ENCODE peak calls at places on chromosomes 1 and 21, in five cellular contexts. A is upper lobe of left lung, Z is HepG2, H is GM12878, M is K562. R is an unnamed sample. For H3K36me3, the result is how much of the 10 kb centered on the place peaks cover.

GRCh38 chr21:26453258-26453657 is 119.8 kb downstream of the CYYR1 start:
- ATAC-seq in A (no peak), Z (no peak), H (no peak), M (no peak), R (no peak)

GRCh38 chr1:31605908-31606427 is 11.5 kb upstream of the HCRTR1 start:
- ATAC-seq in A (no peak), Z (no peak), H (peak), M (no peak), R (no peak)

GRCh38 chr1:228695015-228695955 is 40.0 kb upstream of the RHOU start:
- ATAC-seq in A (no peak), Z (no peak), H (no peak), M (no peak), R (no peak)

GRCh38 chr1:200062143-200062542 is 34.6 kb downstream of the NR5A2 start:
- ATAC-seq in A (no peak), Z (no peak), H (no peak), M (no peak), R (no peak)

GRCh38 chr1:67723620-67724019 is 38.6 kb downstream of the GADD45A start:
- ATAC-seq in A (no peak), Z (no peak), H (peak), M (peak), R (peak)

GRCh38 chr1:3188150-3188971 is 119.4 kb downstream of the PRDM16 start:
- ATAC-seq in A (peak), Z (no peak), H (no peak), M (no peak), R (no peak)

GRCh38 chr1:231919269-231919886 is 292.8 kb downstream of the DISC1 start:
- ATAC-seq in A (no peak), Z (no peak), H (no peak), M (no peak), R (no peak)

GRCh38 chr1:9798236-9799130 is 25.3 kb downstream of the CLSTN1 start:
- ATAC-seq in A (no peak), Z (no peak), H (no peak), M (no peak), R (peak)

GRCh38 chr21:38333290-38334272 is 76.8 kb downstream of the KCNJ15 start:
- ATAC-seq in A (no peak), Z (peak), H (peak), M (peak), R (no peak)

GRCh38 chr21:37984416-37984815 is 68.2 kb upstream of the KCNJ6 start:
- ATAC-seq in A (no peak), Z (no peak), H (no peak), M (no peak), R (no peak)

GRCh38 chr1:59071289-59071688 is 225.6 kb upstream of the FGGY start:
- ATAC-seq in A (no peak), Z (peak), H (no peak), M (no peak), R (no peak)

GRCh38 chr1:222631611-222632208 is 13.8 kb downstream of the MIA3 start:
- ATAC-seq in A (no peak), Z (no peak), H (no peak), M (no peak), R (no peak)

GRCh38 chr1:178684542-178685000 is 40.5 kb upstream of the RALGPS2 start:
- ATAC-seq in A (no peak), Z (no peak), H (peak), M (no peak), R (peak)

GRCh38 chr1:183804916-183805734 is at the start of gene RGL1:
- ATAC-seq in A (peak), Z (peak), H (peak), M (peak), R (peak)

GRCh38 chr1:165531021-165531420 is 12.8 kb upstream of the LRRC52 start:
- ATAC-seq in A (no peak), Z (no peak), H (no peak), M (no peak), R (no peak)

GRCh38 chr1:6041432-6042062 is 4.1 kb upstream of the KCNAB2 start:
- ATAC-seq in A (no peak), Z (peak), H (peak), M (peak), R (no peak)

GRCh38 chr1:93625582-93626327 is 55.9 kb downstream of the BCAR3 start:
- ATAC-seq in A (peak), Z (no peak), H (no peak), M (no peak), R (peak)

GRCh38 chr1:192626366-192627179 is 9.4 kb upstream of the RGS13 start:
- ATAC-seq in A (no peak), Z (no peak), H (peak), M (no peak), R (no peak)

GRCh38 chr1:1541956-1542765 is 1.7 kb upstream of the TMEM240 start:
- ATAC-seq in A (no peak), Z (no peak), H (no peak), M (no peak), R (no peak)

GRCh38 chr1:95197616-95198252 is 36.3 kb upstream of the RWDD3 start:
- ATAC-seq in A (no peak), Z (no peak), H (no peak), M (no peak), R (no peak)

GRCh38 chr1:11738783-11739182 is 2.8 kb downstream of the AGTRAP start:
- ATAC-seq in A (no peak), Z (no peak), H (no peak), M (no peak), R (no peak)

GRCh38 chr1:11735531-11735853 is 444 bp upstream of the AGTRAP start:
- ATAC-seq in A (no peak), Z (no peak), H (no peak), M (no peak), R (no peak)

GRCh38 chr1:11735854-11736745 is at the start of gene AGTRAP:
- ATAC-seq in A (peak), Z (peak), H (peak), M (peak), R (peak)

GRCh38 chr1:11738096-11738495 is 2.2 kb downstream of the AGTRAP start:
- ATAC-seq in A (no peak), Z (no peak), H (no peak), M (no peak), R (no peak)

GRCh38 chr1:11736746-11737639 is 1.1 kb downstream of the AGTRAP start:
- ATAC-seq in A (peak), Z (peak), H (peak), M (peak), R (peak)
- TF ChIP-seq POLR2A in A (no peak), Z (peak), H (no peak), M (no peak), R (no peak)

GRCh38 chr1:54837002-54837853 is 36.1 kb upstream of the TTC22 start:
- ATAC-seq in A (no peak), Z (no peak), H (no peak), M (no peak), R (no peak)
- H3K36me3 ChIP-seq in A (under half), Z (under half), H (under half), M (under half), R (under half)

GRCh38 chr1:185075476-185075875 is 30.1 kb downstream of the RNF2 start:
- ATAC-seq in A (no peak), Z (no peak), H (peak), M (peak), R (no peak)

GRCh38 chr1:185077374-185077773 is 32.0 kb downstream of the RNF2 start:
- ATAC-seq in A (no peak), Z (no peak), H (no peak), M (no peak), R (no peak)

GRCh38 chr1:185069202-185069601 is 23.8 kb downstream of the RNF2 start:
- ATAC-seq in A (no peak), Z (peak), H (no peak), M (peak), R (no peak)

GRCh38 chr1:185074307-185074706 is 28.9 kb downstream of the RNF2 start:
- ATAC-seq in A (no peak), Z (no peak), H (no peak), M (peak), R (no peak)

GRCh38 chr1:185073725-185074124 is 28.4 kb downstream of the RNF2 start:
- ATAC-seq in A (no peak), Z (no peak), H (no peak), M (no peak), R (no peak)
- TF ChIP-seq EP300 in A (no peak), Z (no peak), H (no peak), M (no peak), R (no peak)

GRCh38 chr1:54758678-54759348 is 5.5 kb downstream of the PARS2 start:
- ATAC-seq in A (no peak), Z (no peak), H (no peak), M (no peak), R (no peak)
- TF ChIP-seq POLR2A in A (no peak), Z (no peak), H (no peak), M (no peak), R (no peak)

R was measured in gastroesophageal sphincter.